ENCODE peak calls at places on chromosome 18, in five cellular contexts. One of them, this sample, is unnamed.

GRCh38 chr18:5518179-5518770 is 25.5 kb downstream of the EPB41L3 start:
- DNase-seq in GM12878: no peak
- DNase-seq in GM23338: no peak
- DNase-seq in HCT116: no peak
- DNase-seq in GM23248: no peak
- DNase-seq in this sample: no peak

GRCh38 chr18:48544661-48545415 is 6.0 kb downstream of the CTIF start:
- DNase-seq in GM12878: no peak
- DNase-seq in GM23338: no peak
- DNase-seq in HCT116: no peak
- DNase-seq in GM23248: no peak
- DNase-seq in this sample: no peak

GRCh38 chr18:45026162-45026561 is 345.5 kb downstream of the SETBP1 start:
- DNase-seq in GM12878: no peak
- DNase-seq in GM23338: no peak
- DNase-seq in HCT116: no peak
- DNase-seq in GM23248: no peak
- DNase-seq in this sample: no peak

GRCh38 chr18:78896111-78896510 is 83.5 kb upstream of the SALL3 start:
- DNase-seq in GM12878: no peak
- DNase-seq in GM23338: no peak
- DNase-seq in HCT116: no peak
- DNase-seq in GM23248: no peak
- DNase-seq in this sample: no peak

GRCh38 chr18:46220116-46220515 is 115.9 kb downstream of the HAUS1 start:
- DNase-seq in GM12878: no peak
- DNase-seq in GM23338: no peak
- DNase-seq in HCT116: no peak
- DNase-seq in GM23248: peak
- DNase-seq in this sample: peak

GRCh38 chr18:11283531-11284071 is 134.2 kb upstream of the PIEZO2 start:
- DNase-seq in GM12878: no peak
- DNase-seq in GM23338: no peak
- DNase-seq in HCT116: no peak
- DNase-seq in GM23248: no peak
- DNase-seq in this sample: no peak

GRCh38 chr18:42069036-42069435 is 114.0 kb downstream of the PIK3C3 start:
- DNase-seq in GM12878: no peak
- DNase-seq in GM23338: no peak
- DNase-seq in HCT116: no peak
- DNase-seq in GM23248: no peak
- DNase-seq in this sample: no peak

GRCh38 chr18:5468394-5468793 is 75.4 kb downstream of the EPB41L3 start:
- DNase-seq in GM12878: no peak
- DNase-seq in GM23338: no peak
- DNase-seq in HCT116: no peak
- DNase-seq in GM23248: no peak
- DNase-seq in this sample: no peak

GRCh38 chr18:36829362-36830140 is 624 bp downstream of the KIAA1328 start:
- DNase-seq in GM12878: no peak
- DNase-seq in GM23338: no peak
- DNase-seq in HCT116: no peak
- DNase-seq in GM23248: peak
- DNase-seq in this sample: no peak

GRCh38 chr18:32542221-32542798 is 71.6 kb upstream of the GAREM1 start:
- DNase-seq in GM12878: no peak
- DNase-seq in GM23338: peak
- DNase-seq in HCT116: no peak
- DNase-seq in GM23248: no peak
- DNase-seq in this sample: no peak

GRCh38 chr18:59276047-59276446 is 2.8 kb upstream of the RAX start:
- DNase-seq in GM12878: no peak
- DNase-seq in GM23338: peak
- DNase-seq in HCT116: no peak
- DNase-seq in GM23248: no peak
- DNase-seq in this sample: no peak

GRCh38 chr18:56284319-56284718 is 354.1 kb downstream of the TXNL1 start:
- DNase-seq in GM12878: no peak
- DNase-seq in GM23338: no peak
- DNase-seq in HCT116: no peak
- DNase-seq in GM23248: peak
- DNase-seq in this sample: peak

GRCh38 chr18:24632158-24632988 is 171.9 kb downstream of the HRH4 start:
- DNase-seq in GM12878: no peak
- DNase-seq in GM23338: no peak
- DNase-seq in HCT116: no peak
- DNase-seq in GM23248: no peak
- DNase-seq in this sample: no peak

GRCh38 chr18:35559867-35560266 is 21.7 kb upstream of the GALNT1 start:
- DNase-seq in GM12878: no peak
- DNase-seq in GM23338: no peak
- DNase-seq in HCT116: no peak
- DNase-seq in GM23248: no peak
- DNase-seq in this sample: no peak

GRCh38 chr18:69044215-69044614 is 246.3 kb downstream of the CCDC102B start:
- DNase-seq in GM12878: no peak
- DNase-seq in GM23338: no peak
- DNase-seq in HCT116: no peak
- DNase-seq in GM23248: no peak
- DNase-seq in this sample: no peak

GRCh38 chr18:34121157-34121807 is 103.4 kb downstream of the NOL4 start:
- DNase-seq in GM12878: no peak
- DNase-seq in GM23338: no peak
- DNase-seq in HCT116: no peak
- DNase-seq in GM23248: peak
- DNase-seq in this sample: peak

GRCh38 chr18:70649683-70650082 is 360.8 kb downstream of the SOCS6 start:
- DNase-seq in GM12878: no peak
- DNase-seq in GM23338: no peak
- DNase-seq in HCT116: no peak
- DNase-seq in GM23248: no peak
- DNase-seq in this sample: no peak

GRCh38 chr18:76979111-76979751 is 153.4 kb downstream of the MBP start:
- DNase-seq in GM12878: no peak
- DNase-seq in GM23338: no peak
- DNase-seq in HCT116: no peak
- DNase-seq in GM23248: no peak
- DNase-seq in this sample: no peak

GRCh38 chr18:72667932-72668331 is 123.8 kb upstream of the CBLN2 start:
- DNase-seq in GM12878: no peak
- DNase-seq in GM23338: no peak
- DNase-seq in HCT116: no peak
- DNase-seq in GM23248: no peak
- DNase-seq in this sample: no peak

GRCh38 chr18:3048121-3048520 is 35.2 kb upstream of the LPIN2 start:
- DNase-seq in GM12878: no peak
- DNase-seq in GM23338: no peak
- DNase-seq in HCT116: no peak
- DNase-seq in GM23248: no peak
- DNase-seq in this sample: no peak

GRCh38 chr18:12990662-12990976 is 543 bp upstream of the CEP192 start:
- DNase-seq in GM12878: no peak
- DNase-seq in GM23338: peak
- DNase-seq in HCT116: no peak
- DNase-seq in GM23248: no peak
- DNase-seq in this sample: no peak

GRCh38 chr18:60446821-60447220 is 74.2 kb upstream of the MC4R start:
- DNase-seq in GM12878: no peak
- DNase-seq in GM23338: no peak
- DNase-seq in HCT116: no peak
- DNase-seq in GM23248: peak
- DNase-seq in this sample: no peak

GRCh38 chr18:63141777-63142176 is 177.8 kb downstream of the BCL2 start:
- DNase-seq in GM12878: peak
- DNase-seq in GM23338: no peak
- DNase-seq in HCT116: no peak
- DNase-seq in GM23248: no peak
- DNase-seq in this sample: no peak

GRCh38 chr18:77132369-77133050 is at the start of gene MBP:
- DNase-seq in GM12878: no peak
- DNase-seq in GM23338: peak
- DNase-seq in HCT116: no peak
- DNase-seq in GM23248: peak
- DNase-seq in this sample: peak

GRCh38 chr18:79484661-79485621 is 89.2 kb downstream of the NFATC1 start:
- DNase-seq in GM12878: no peak
- DNase-seq in GM23338: no peak
- DNase-seq in HCT116: no peak
- DNase-seq in GM23248: peak
- DNase-seq in this sample: no peak

GRCh38 chr18:69490813-69491212 is 90.1 kb downstream of the DOK6 start:
- DNase-seq in GM12878: no peak
- DNase-seq in GM23338: no peak
- DNase-seq in HCT116: no peak
- DNase-seq in GM23248: peak
- DNase-seq in this sample: no peak

GRCh38 chr18:47250415-47251046 is 929 bp downstream of the SKOR2 start:
- DNase-seq in GM12878: no peak
- DNase-seq in GM23338: peak
- DNase-seq in HCT116: no peak
- DNase-seq in GM23248: no peak
- DNase-seq in this sample: no peak
- TF ChIP-seq EZH2 in GM12878: no peak
- TF ChIP-seq EZH2 in GM23338: peak
- TF ChIP-seq EZH2 in HCT116: no peak
- TF ChIP-seq EZH2 in GM23248: no peak
- TF ChIP-seq EZH2 in this sample: peak

GRCh38 chr18:9495916-9496540 is 20.7 kb downstream of the RALBP1 start:
- DNase-seq in GM12878: no peak
- DNase-seq in GM23338: peak
- DNase-seq in HCT116: no peak
- DNase-seq in GM23248: no peak
- DNase-seq in this sample: no peak
- H3K4me3 ChIP-seq in GM12878: no peak
- H3K4me3 ChIP-seq in GM23338: peak
- H3K4me3 ChIP-seq in HCT116: no peak
- H3K4me3 ChIP-seq in GM23248: no peak
- H3K4me3 ChIP-seq in this sample: no peak

GRCh38 chr18:27185897-27186296 is 789 bp upstream of the CHST9 start:
- DNase-seq in GM12878: no peak
- DNase-seq in GM23338: no peak
- DNase-seq in HCT116: no peak
- DNase-seq in GM23248: no peak
- DNase-seq in this sample: no peak
- TF ChIP-seq EZH2 in GM12878: no peak
- TF ChIP-seq EZH2 in GM23338: no peak
- TF ChIP-seq EZH2 in HCT116: no peak
- TF ChIP-seq EZH2 in GM23248: no peak
- TF ChIP-seq EZH2 in this sample: no peak

GRCh38 chr18:8657050-8657820 is 48.0 kb downstream of the RAB12 start:
- DNase-seq in GM12878: no peak
- DNase-seq in GM23338: no peak
- DNase-seq in HCT116: no peak
- DNase-seq in GM23248: no peak
- DNase-seq in this sample: no peak
- H3K4me3 ChIP-seq in GM12878: no peak
- H3K4me3 ChIP-seq in GM23338: no peak
- H3K4me3 ChIP-seq in HCT116: no peak
- H3K4me3 ChIP-seq in GM23248: no peak
- H3K4me3 ChIP-seq in this sample: no peak

GRCh38 chr18:29737620-29738019 is 1304.9 kb downstream of the DSC3 start:
- DNase-seq in GM12878: no peak
- DNase-seq in GM23338: no peak
- DNase-seq in HCT116: no peak
- DNase-seq in GM23248: no peak
- DNase-seq in this sample: no peak
- TF ChIP-seq EZH2 in GM12878: no peak
- TF ChIP-seq EZH2 in GM23338: no peak
- TF ChIP-seq EZH2 in HCT116: no peak
- TF ChIP-seq EZH2 in GM23248: no peak
- TF ChIP-seq EZH2 in this sample: no peak

DNA sequence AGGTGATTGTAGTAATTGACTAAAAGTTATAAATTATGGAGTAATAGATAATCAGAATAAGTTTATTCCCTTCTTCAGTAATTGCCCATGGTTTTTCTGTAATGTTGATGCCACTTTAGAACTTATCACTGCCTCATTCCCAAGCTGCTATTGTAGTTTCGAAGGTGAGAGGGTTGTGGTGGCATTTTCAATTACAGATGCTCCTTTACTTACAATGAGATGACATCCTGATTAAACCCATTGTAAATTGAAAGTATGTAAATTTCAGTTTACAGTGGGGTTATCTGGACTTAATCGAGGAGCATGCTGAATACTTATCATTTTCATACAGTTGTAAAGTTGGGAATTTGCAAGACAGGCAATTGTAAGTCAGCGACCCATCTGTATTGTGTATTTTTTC is 2.9 kb downstream of the NDUFV2 start:
- DNase-seq in GM12878: no peak
- DNase-seq in GM23338: no peak
- DNase-seq in HCT116: no peak
- DNase-seq in GM23248: no peak
- DNase-seq in this sample: no peak
- H3K4me3 ChIP-seq in GM12878: peak
- H3K4me3 ChIP-seq in GM23338: peak
- H3K4me3 ChIP-seq in HCT116: no peak
- H3K4me3 ChIP-seq in GM23248: peak
- H3K4me3 ChIP-seq in this sample: no peak

GRCh38 chr18:74456409-74457042 is 582 bp downstream of the DIPK1C start:
- DNase-seq in GM12878: no peak
- DNase-seq in GM23338: peak
- DNase-seq in HCT116: no peak
- DNase-seq in GM23248: peak
- DNase-seq in this sample: peak

GRCh38 chr18:74456017-74456408 is 1.1 kb downstream of the DIPK1C start:
- DNase-seq in GM12878: no peak
- DNase-seq in GM23338: no peak
- DNase-seq in HCT116: no peak
- DNase-seq in GM23248: no peak
- DNase-seq in this sample: no peak

GRCh38 chr18:74453642-74454198 is 3.4 kb downstream of the DIPK1C start:
- DNase-seq in GM12878: no peak
- DNase-seq in GM23338: no peak
- DNase-seq in HCT116: no peak
- DNase-seq in GM23248: no peak
- DNase-seq in this sample: no peak

GRCh38 chr18:74454279-74454741 is 2.8 kb downstream of the DIPK1C start:
- DNase-seq in GM12878: no peak
- DNase-seq in GM23338: no peak
- DNase-seq in HCT116: no peak
- DNase-seq in GM23248: no peak
- DNase-seq in this sample: no peak

GRCh38 chr18:74455386-74455785 is 1.7 kb downstream of the DIPK1C start:
- DNase-seq in GM12878: no peak
- DNase-seq in GM23338: no peak
- DNase-seq in HCT116: no peak
- DNase-seq in GM23248: no peak
- DNase-seq in this sample: no peak
- TF ChIP-seq EZH2 in GM12878: no peak
- TF ChIP-seq EZH2 in GM23338: no peak
- TF ChIP-seq EZH2 in HCT116: no peak
- TF ChIP-seq EZH2 in GM23248: no peak
- TF ChIP-seq EZH2 in this sample: no peak